ENCODE peak calls at places on chromosomes 11 and 22, in nine cellular contexts. S is GM12865, E is uterus, A is GM23248, I is HFF-Myc, X is MM.1S, B is astrocyte of the spinal cord, K is BE2C, Q is GM12878. L is an unnamed sample.

GRCh38 chr11:29280452-29280851 is 736.4 kb downstream of the KCNA4 start:
- DNase-seq in Q (no peak), A (peak), B (peak), I (no peak), X (no peak), K (no peak), S (peak), E (no peak), L (no peak)

GRCh38 chr11:113796663-113797259 is 17.2 kb downstream of the CLDN25 start:
- DNase-seq in A (peak), I (peak), B (peak), X (peak), E (no peak), K (peak), Q (no peak), S (peak), L (no peak)

GRCh38 chr11:17605736-17606135 is 58.7 kb downstream of the OTOG start:
- DNase-seq in X (no peak), A (no peak), K (no peak), B (no peak), I (no peak), Q (no peak), S (no peak), E (no peak), L (no peak)

GRCh38 chr11:108733479-108734116 is 68.7 kb downstream of the DDX10 start:
- DNase-seq in E (no peak), A (peak), I (peak), K (no peak), B (peak), S (peak), Q (peak), X (no peak), L (no peak)

GRCh38 chr22:28414017-28414416 is 265.6 kb downstream of the TTC28 start:
- DNase-seq in X (no peak), B (no peak), E (no peak), Q (no peak), A (peak), I (no peak), S (no peak), K (no peak), L (no peak)

GRCh38 chr11:123434262-123434661 is 4.2 kb downstream of the GRAMD1B start:
- DNase-seq in K (peak), Q (no peak), A (peak), S (peak), B (peak), I (no peak), E (no peak), X (peak), L (no peak)

GRCh38 chr11:33294797-33295196 is 37.6 kb downstream of the HIPK3 start:
- DNase-seq in S (no peak), X (no peak), K (no peak), A (no peak), B (no peak), Q (no peak), I (no peak), E (no peak), L (no peak)

GRCh38 chr11:134509381-134510068 is 97.5 kb upstream of the B3GAT1 start:
- DNase-seq in S (no peak), I (no peak), E (no peak), Q (no peak), K (no peak), A (no peak), X (no peak), B (no peak), L (no peak)

GRCh38 chr11:3995949-3996554 is 98.5 kb upstream of the RRM1 start:
- DNase-seq in Q (no peak), I (no peak), K (peak), A (peak), X (no peak), S (no peak), E (no peak), B (peak), L (no peak)

GRCh38 chr11:17722000-17722643 is 2.8 kb downstream of the MYOD1 start:
- DNase-seq in A (peak), I (no peak), E (no peak), S (no peak), Q (no peak), X (no peak), B (peak), K (no peak), L (no peak)

GRCh38 chr11:23226331-23226909 is 366.1 kb upstream of the CCDC179 start:
- DNase-seq in A (peak), I (peak), K (no peak), B (peak), X (no peak), S (no peak), E (no peak), Q (no peak), L (peak)

GRCh38 chr11:68903631-68904457 is at the start of the genes IGHMBP2 and MRPL21:
- DNase-seq in A (peak), Q (no peak), E (peak), I (peak), B (peak), X (peak), S (peak), K (peak), L (peak)

GRCh38 chr22:25090225-25090651 is 109.4 kb upstream of the CRYBB3 start:
- DNase-seq in S (no peak), I (no peak), B (no peak), E (no peak), X (no peak), K (no peak), Q (no peak), A (no peak), L (no peak)

GRCh38 chr11:18088974-18089373 is 16.9 kb downstream of the SAAL1 start:
- DNase-seq in B (no peak), S (no peak), Q (no peak), X (no peak), E (no peak), K (no peak), A (no peak), I (no peak), L (no peak)

GRCh38 chr22:42296381-42296853 is 26.0 kb upstream of the TCF20 start:
- DNase-seq in Q (no peak), I (no peak), A (no peak), X (no peak), S (no peak), B (no peak), E (no peak), K (peak), L (no peak)

GRCh38 chr11:34366522-34366921 is 8.7 kb upstream of the ABTB2 start:
- DNase-seq in Q (no peak), I (no peak), E (no peak), S (peak), K (peak), A (no peak), X (peak), B (no peak), L (no peak)

GRCh38 chr11:96263361-96263763 is 79.6 kb downstream of the MAML2 start:
- DNase-seq in B (peak), A (peak), E (no peak), I (no peak), K (no peak), X (no peak), S (no peak), Q (no peak), L (no peak)

GRCh38 chr11:2541321-2541680 is 96.5 kb downstream of the KCNQ1 start:
- DNase-seq in B (no peak), X (no peak), K (no peak), Q (no peak), S (no peak), E (no peak), I (no peak), A (no peak), L (no peak)
- H3K4me3 ChIP-seq in B (no peak), X (no peak), K (no peak), Q (no peak), S (no peak), E (no peak), I (no peak), A (no peak), L (no peak)

DNA sequence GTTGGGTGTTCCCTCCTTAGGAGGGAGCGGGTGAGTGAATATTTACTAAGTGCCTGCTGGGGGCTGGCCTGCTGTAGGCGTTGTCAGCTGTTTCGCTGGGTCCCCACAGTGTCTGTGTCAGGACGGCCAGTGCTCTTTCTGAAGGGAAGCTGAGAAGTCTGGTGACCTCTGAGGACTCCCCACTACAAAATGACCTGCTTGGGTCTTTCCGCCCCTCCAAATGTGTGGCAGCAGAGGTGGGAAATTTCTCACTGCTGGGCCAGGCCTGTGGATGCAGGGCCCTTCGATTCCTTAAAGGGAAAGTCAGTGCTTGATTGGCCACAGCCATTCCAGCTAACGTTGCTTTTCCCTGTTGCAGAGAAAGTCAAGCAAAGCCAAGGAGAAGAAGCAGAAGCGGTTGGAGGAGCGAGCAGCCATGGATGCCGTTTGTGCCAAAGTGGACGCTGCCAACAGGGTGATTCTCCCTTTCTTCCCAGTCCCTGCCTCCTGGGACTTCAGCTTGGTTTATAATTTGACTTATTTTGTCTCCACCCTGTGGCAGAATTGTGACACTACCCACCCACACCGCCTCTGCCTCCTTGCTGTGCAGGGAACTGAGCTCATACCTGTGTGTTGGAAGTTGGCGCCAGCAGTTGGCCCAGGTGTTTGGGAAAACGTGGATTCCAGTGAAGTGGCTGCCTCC is 6.8 kb downstream of the NAA40 start:
- DNase-seq in X (peak), Q (no peak), S (peak), A (peak), B (peak), E (peak), I (peak), K (peak), L (peak)
- H3K4me3 ChIP-seq in X (no peak), Q (no peak), S (no peak), A (peak), B (no peak), E (no peak), I (no peak), K (no peak), L (no peak)

DNA sequence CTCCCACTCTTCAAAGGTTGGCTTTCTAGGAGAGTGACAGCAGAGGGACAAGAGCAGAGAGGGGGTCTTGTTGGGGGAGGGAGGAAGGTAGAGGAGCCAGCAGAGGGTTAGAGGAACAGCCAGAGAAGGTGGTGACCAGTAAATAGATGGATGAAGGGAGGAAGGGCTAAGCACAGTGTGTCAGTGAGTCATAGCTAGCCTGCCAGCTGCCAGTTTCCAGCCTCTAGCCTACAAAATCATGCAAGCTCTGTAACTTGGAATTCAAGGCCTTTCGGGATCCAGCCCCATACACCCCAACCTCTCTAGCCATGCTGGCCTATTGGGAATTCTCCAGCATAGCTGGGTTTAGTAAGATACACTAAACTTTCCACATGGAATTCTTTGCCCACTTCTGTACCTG is 147.4 kb upstream of the TEAD1 start:
- DNase-seq in B (peak), K (peak), E (no peak), Q (no peak), A (peak), S (no peak), I (no peak), X (no peak), L (no peak)
- H3K4me3 ChIP-seq in B (no peak), K (no peak), E (no peak), Q (no peak), A (no peak), S (no peak), I (no peak), X (no peak), L (no peak)

DNA sequence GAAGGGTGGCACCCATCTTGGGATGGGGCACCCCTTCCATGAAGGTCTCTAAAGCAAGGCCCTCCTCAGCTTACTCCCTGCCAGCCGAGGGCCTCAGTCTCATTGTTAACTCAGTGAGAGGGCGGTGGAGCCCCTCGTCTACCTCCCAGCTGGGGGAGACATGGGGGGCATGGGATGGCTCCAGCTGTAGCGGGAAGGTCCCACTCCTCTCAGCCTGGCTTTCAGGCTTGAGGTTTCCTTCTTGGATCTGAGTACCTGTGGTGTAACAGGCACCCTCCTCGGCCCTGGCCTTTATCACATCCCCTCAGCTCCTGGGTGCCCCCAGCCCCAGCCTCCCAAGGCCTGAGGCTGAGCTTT is 2.0 kb downstream of the MIF start:
- DNase-seq in X (no peak), Q (no peak), S (no peak), B (no peak), E (no peak), K (no peak), A (no peak), I (no peak), L (no peak)
- H3K4me3 ChIP-seq in X (no peak), Q (peak), S (peak), B (no peak), E (no peak), K (peak), A (peak), I (peak), L (no peak)

GRCh38 chr11:64369440-64370135 is 10.6 kb downstream of the RPS6KA4 start:
- DNase-seq in X (no peak), S (no peak), I (no peak), B (no peak), E (no peak), A (no peak), Q (no peak), K (no peak), L (no peak)

GRCh38 chr11:64366751-64367150 is 7.8 kb downstream of the RPS6KA4 start:
- DNase-seq in E (no peak), Q (no peak), K (no peak), A (peak), S (no peak), I (no peak), B (no peak), X (no peak), L (no peak)

GRCh38 chr11:64368673-64369074 is 9.7 kb downstream of the RPS6KA4 start:
- DNase-seq in A (no peak), S (no peak), E (no peak), I (no peak), B (no peak), X (no peak), K (no peak), Q (no peak), L (no peak)

GRCh38 chr11:64371201-64371600 is 12.2 kb downstream of the RPS6KA4 start:
- DNase-seq in Q (no peak), K (no peak), X (no peak), A (no peak), S (no peak), E (no peak), I (no peak), B (no peak), L (no peak)

DNA sequence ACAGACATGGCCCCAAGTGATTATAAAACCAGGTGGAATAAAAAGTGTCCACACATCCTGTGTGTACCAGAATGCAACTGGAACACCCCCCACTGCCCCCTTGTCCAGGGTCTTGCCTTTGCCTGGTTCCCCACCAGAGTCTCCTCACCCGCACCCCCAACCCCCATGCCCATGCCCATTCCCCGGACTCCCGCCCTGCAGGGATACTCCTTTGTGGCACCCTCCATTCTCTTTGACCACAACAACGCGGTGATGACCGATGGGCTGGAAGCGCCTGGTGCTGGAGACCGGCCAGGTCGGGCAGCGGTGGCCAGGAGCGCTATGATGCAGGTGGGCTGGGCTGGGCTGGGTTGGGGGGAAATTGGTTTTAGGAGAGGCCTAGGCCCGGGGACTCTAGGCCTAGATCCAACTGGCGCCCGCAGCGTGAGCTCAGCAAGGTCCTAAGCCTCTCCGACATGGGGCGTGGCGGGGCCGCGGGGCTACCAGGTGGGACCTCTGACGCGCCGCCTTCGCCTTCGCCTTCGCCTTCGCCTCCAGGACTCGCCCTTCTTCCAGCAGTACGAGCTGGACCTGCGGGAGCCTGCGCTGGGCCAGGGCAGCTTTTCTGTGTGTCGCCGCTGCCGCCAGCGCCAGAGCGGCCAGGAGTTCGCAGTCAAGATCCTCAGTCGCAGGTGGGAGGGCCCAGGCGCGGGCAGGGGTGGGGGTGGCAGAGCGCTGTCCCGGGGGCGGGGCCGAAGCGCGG is 9.1 kb downstream of the RPS6KA4 start:
- DNase-seq in X (no peak), I (no peak), B (no peak), A (no peak), S (no peak), K (no peak), Q (no peak), E (no peak), L (no peak)
- H3K4me3 ChIP-seq in X (no peak), I (no peak), B (no peak), A (no peak), S (no peak), K (no peak), Q (no peak), E (no peak), L (no peak)

DNA sequence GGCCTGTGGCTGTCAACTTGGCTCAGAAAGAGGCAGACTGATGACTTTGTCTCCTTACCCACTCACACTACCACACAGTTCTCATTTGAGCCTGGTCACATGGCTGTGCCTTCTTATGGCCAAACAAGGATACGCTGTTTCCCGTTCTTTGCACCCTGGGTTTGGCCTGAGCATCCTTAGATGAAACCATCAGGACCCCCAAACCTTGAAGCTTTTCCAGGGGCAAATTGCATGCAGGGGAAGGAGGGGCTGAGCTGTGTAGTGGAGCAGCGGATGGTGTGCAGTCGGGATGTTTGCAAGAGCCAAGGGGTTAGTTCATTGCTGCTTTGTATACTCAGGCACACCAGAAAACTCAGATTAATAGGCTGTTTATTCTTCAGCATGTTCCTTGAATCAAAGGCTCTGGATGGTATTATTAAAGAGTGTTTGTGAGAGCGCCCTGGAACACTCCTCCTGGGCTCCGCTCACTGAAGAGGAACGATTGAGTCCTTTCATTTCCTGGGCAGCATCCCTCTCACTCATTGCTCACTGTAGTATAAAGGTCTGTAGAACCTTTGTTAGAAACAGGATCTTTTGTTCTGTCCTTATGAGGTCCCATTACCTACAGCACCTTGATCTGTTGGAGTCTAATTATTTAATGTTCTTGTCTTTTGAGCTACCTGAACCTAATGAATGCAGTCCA is 69.7 kb downstream of the ARFGAP2 start:
- DNase-seq in B (no peak), K (no peak), I (no peak), E (no peak), A (no peak), S (no peak), Q (no peak), X (no peak), L (no peak)
- H3K4me3 ChIP-seq in B (no peak), K (no peak), I (no peak), E (no peak), A (no peak), S (no peak), Q (no peak), X (no peak), L (no peak)

GRCh38 chr11:117715801-117716200 is 81.2 kb downstream of the DSCAML1 start:
- DNase-seq in S (no peak), A (no peak), E (no peak), X (no peak), K (no peak), B (no peak), I (no peak), Q (no peak), L (no peak)

GRCh38 chr11:117717485-117718314 is 79.3 kb downstream of the DSCAML1 start:
- DNase-seq in B (no peak), A (no peak), S (no peak), I (no peak), Q (no peak), E (no peak), K (peak), X (no peak), L (no peak)

GRCh38 chr11:117719480-117719879 is 77.5 kb downstream of the DSCAML1 start:
- DNase-seq in X (no peak), B (no peak), A (no peak), K (no peak), S (no peak), E (no peak), I (no peak), Q (no peak), L (no peak)

GRCh38 chr11:117713676-117714075 is 83.3 kb downstream of the DSCAML1 start:
- DNase-seq in A (no peak), E (no peak), B (no peak), I (no peak), K (no peak), X (peak), Q (no peak), S (peak), L (no peak)

GRCh38 chr11:117716652-117717440 is 80.2 kb downstream of the DSCAML1 start:
- DNase-seq in S (no peak), A (no peak), E (no peak), K (no peak), B (no peak), I (no peak), Q (no peak), X (no peak), L (no peak)
- H3K4me3 ChIP-seq in S (no peak), A (no peak), E (no peak), K (no peak), B (no peak), I (no peak), Q (no peak), X (no peak), L (no peak)

DNA sequence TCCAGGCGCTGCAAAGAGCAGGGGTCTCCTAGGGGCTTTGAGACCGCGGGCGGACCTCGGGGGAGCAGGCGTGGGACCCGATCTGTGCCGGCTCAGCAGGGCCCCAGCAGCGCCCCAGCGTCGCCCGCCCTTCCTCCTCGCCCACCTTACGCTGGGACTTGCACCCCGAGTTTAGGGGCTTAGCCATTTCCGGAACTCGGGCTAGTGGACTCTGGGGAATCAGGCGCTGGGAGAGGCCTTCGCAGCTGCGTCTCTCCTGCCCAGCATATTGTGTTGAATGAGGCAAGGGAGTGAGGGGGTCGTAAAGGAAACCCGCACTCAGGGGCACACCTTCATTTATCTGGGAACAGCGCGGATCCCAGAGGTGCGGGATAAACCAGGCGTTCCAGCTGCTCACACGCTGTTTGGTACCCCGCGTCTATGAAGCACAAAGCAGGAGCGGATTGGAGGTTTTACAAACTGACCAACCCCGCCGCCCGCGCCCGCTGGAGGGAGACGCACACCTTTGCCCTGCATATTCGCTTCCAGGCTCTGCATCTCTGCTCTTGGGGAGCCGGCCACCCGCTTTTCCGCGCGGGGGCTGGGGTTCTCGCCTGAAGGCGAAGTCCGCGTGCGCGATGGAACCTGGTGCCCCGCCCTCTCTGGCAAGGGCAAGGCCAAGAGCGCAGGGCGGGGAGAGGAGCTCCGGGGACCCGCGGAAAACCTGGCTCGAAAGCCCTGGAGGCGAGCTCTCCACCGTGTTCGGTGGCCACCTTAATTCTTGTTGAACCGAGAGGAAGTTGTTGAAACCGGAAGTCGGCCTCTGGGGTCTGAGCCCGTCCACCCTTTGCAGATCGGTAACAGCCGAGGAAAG is 6.7 kb upstream of the ALX4 start:
- DNase-seq in B (no peak), A (peak), I (no peak), E (no peak), K (no peak), Q (no peak), X (no peak), S (no peak), L (no peak)
- H3K4me3 ChIP-seq in B (peak), A (peak), I (peak), E (peak), K (no peak), Q (no peak), X (peak), S (no peak), L (peak)

L was measured in AG04450.